ENCODE peak calls at places on chromosome 12, in ten cellular contexts. Q is body of pancreas, S is heart left ventricle, I is HepG2, U is right lobe of liver, G is K562, F is gastrocnemius medialis, N is HCT116, W is upper lobe of left lung, T is IMR-90. B is an unnamed sample.

GRCh38 chr12:115680967-115681366 is 596.5 kb downstream of the MED13L start:
- ATAC-seq in Q (no peak), S (no peak), I (no peak), U (no peak), G (no peak), F (no peak), N (no peak), W (no peak), T (no peak), B (no peak)

GRCh38 chr12:3704512-3705348 is 48.2 kb downstream of the CRACR2A start:
- ATAC-seq in Q (no peak), S (no peak), I (no peak), U (peak; percentile 51), G (no peak), F (peak; percentile 53), N (no peak), W (peak; percentile 71), T (peak; percentile 40), B (peak; percentile 41)

GRCh38 chr12:18140969-18141368 is 51.0 kb upstream of the RERGL start:
- ATAC-seq in Q (no peak), S (no peak), I (no peak), U (no peak), G (no peak), F (no peak), N (no peak), W (no peak), T (no peak), B (no peak)

GRCh38 chr12:15712823-15713663 is 76.1 kb downstream of the EPS8 start:
- ATAC-seq in Q (peak; percentile 91), S (peak; percentile 81), I (peak; percentile 94), U (peak; percentile 88), G (no peak), F (peak; percentile 80), N (no peak), W (peak; percentile 74), T (no peak), B (peak; percentile 80)

GRCh38 chr12:87439990-87440827 is 589.0 kb downstream of the C12orf50 start:
- ATAC-seq in Q (peak; percentile 55), S (no peak), I (no peak), U (no peak), G (no peak), F (no peak), N (peak; percentile 91), W (peak; percentile 83), T (peak; percentile 97), B (no peak)

GRCh38 chr12:15996254-15996653 is 85.1 kb downstream of the DERA start:
- ATAC-seq in Q (no peak), S (peak; percentile 89), I (no peak), U (peak; percentile 94), G (peak; percentile 60), F (peak; percentile 85), N (peak; percentile 60), W (no peak), T (peak; percentile 71), B (no peak)

GRCh38 chr12:65778268-65779090 is 45.8 kb upstream of the HMGA2 start:
- ATAC-seq in Q (no peak), S (no peak), I (no peak), U (no peak), G (no peak), F (no peak), N (peak; percentile 52), W (no peak), T (no peak), B (no peak)

GRCh38 chr12:93179792-93180191 is 197.9 kb upstream of the NUDT4 start:
- ATAC-seq in Q (no peak), S (no peak), I (no peak), U (no peak), G (no peak), F (no peak), N (no peak), W (no peak), T (no peak), B (no peak)

GRCh38 chr12:56836800-56837663 is 73.9 kb downstream of the HSD17B6 start:
- ATAC-seq in Q (no peak), S (no peak), I (no peak), U (no peak), G (peak; percentile 63), F (no peak), N (no peak), W (no peak), T (peak; percentile 38), B (no peak)

GRCh38 chr12:53185582-53186153 is 4.9 kb upstream of the CSAD start:
- ATAC-seq in Q (no peak), S (no peak), I (no peak), U (no peak), G (no peak), F (no peak), N (no peak), W (no peak), T (no peak), B (no peak)

GRCh38 chr12:45284096-45284901 is 68.4 kb downstream of the ANO6 start:
- ATAC-seq in Q (no peak), S (no peak), I (peak; percentile 48), U (no peak), G (no peak), F (no peak), N (peak; percentile 62), W (peak; percentile 53), T (peak; percentile 98), B (no peak)

DNA sequence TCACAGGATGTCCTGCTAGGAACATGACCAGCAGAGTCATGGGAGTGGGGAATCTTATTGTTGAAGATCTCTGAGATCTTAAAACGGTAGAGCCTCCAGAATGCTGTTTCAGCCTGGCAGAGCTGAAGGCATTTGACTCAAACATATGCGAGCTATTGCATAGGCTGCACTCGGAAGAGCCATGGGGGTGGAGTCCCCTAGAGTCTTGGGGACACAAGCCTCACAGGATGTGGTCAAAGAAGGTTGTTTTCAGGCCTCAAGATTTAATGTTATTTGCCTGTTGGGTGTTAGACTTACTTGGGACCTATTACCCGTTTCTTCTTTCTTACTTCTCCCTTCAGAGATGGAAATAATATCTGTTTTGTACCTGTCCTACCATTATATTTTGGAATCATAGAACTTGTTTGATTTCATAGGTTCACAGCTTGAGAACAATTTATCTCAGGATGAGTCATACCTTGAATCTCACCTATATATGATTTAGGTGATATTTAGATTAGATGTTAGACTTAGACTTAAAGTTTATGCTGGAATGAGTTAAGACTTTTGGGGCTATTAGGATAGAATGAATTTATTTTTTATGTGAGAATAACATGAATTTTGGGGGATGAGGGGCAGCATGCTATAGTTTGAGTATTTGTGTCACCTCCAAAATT is 172.2 kb upstream of the ATP2B1 start:
- ATAC-seq in Q (no peak), S (no peak), I (no peak), U (peak; percentile 45), G (no peak), F (no peak), N (no peak), W (peak; percentile 34), T (no peak), B (no peak)
- H3K27ac ChIP-seq in Q (no peak overlapping the region), S (no peak overlapping the region), I (no peak overlapping the region), U (no peak overlapping the region), G (no peak overlapping the region), F (no peak overlapping the region), N (no peak overlapping the region), W (peak overlapping the region; percentile 22), T (no peak overlapping the region), B (no peak overlapping the region)

GRCh38 chr12:132908145-132909029 is 21.0 kb upstream of the CHFR start:
- ATAC-seq in Q (peak; percentile 96), S (peak; percentile 97), I (no peak), U (peak; percentile 95), G (peak; percentile 96), F (peak; percentile 96), N (no peak), W (peak; percentile 97), T (peak; percentile 93), B (peak; percentile 96)
- TF ChIP-seq POLR2A in Q (peak; percentile 51), S (peak; percentile 39), I (no peak), U (no peak), G (no peak), F (peak; percentile 20), N (no peak), W (peak; percentile 38), T (no peak), B (peak; percentile 47)

GRCh38 chr12:1606021-1606622 is 11.7 kb upstream of the FBXL14 start:
- ATAC-seq in Q (peak; percentile 77), S (peak; percentile 78), I (peak; percentile 60), U (peak; percentile 78), G (peak; percentile 79), F (peak; percentile 70), N (peak; percentile 71), W (peak; percentile 84), T (peak; percentile 47), B (peak; percentile 80)

GRCh38 chr12:1603621-1604020 is 9.2 kb upstream of the FBXL14 start:
- ATAC-seq in Q (no peak), S (no peak), I (no peak), U (no peak), G (no peak), F (no peak), N (no peak), W (no peak), T (no peak), B (no peak)

GRCh38 chr12:1604464-1604863 is 10.1 kb upstream of the FBXL14 start:
- ATAC-seq in Q (no peak), S (no peak), I (no peak), U (no peak), G (no peak), F (no peak), N (no peak), W (no peak), T (no peak), B (no peak)

GRCh38 chr12:1607940-1608782 is 13.8 kb upstream of the FBXL14 start:
- ATAC-seq in Q (no peak), S (no peak), I (no peak), U (no peak), G (no peak), F (no peak), N (no peak), W (no peak), T (no peak), B (no peak)

GRCh38 chr12:1605129-1606020 is 11.0 kb upstream of the FBXL14 start:
- ATAC-seq in Q (peak; percentile 82), S (peak; percentile 77), I (peak; percentile 79), U (peak; percentile 84), G (peak; percentile 80), F (peak; percentile 87), N (peak; percentile 84), W (peak; percentile 90), T (peak; percentile 81), B (peak; percentile 82)
- H3K4me1 ChIP-seq in Q (peaks cover 37% of the 10 kb centered on the region), S (peaks cover 18% of the 10 kb centered on the region), I (peaks cover 78% of the 10 kb centered on the region), U (no peaks in the 10 kb centered on the region), G (peaks cover 30% of the 10 kb centered on the region), F (peaks cover 15% of the 10 kb centered on the region), N (peaks cover 22% of the 10 kb centered on the region), W (peaks cover 41% of the 10 kb centered on the region), T (peaks cover 4% of the 10 kb centered on the region), B (no peaks in the 10 kb centered on the region)

DNA sequence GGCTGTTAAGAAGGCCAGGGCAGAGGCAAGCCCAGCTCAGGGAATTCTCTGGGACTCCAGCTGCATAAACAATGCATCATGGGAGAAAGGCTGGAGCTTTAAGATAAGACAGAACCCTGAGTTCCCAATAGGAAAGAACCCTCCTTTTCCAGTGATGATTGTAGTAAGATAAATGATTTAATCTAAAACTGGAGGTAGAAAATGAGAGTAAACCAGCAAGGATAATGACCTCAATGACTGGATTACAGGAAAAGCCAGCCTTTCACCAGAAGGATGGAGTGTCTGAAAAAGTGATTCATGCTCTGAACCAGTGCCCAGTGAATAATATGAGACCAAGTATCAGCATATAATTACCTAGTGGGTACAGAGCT is 45.9 kb downstream of the ITPR2 start:
- ATAC-seq in Q (peak; percentile 50), S (peak; percentile 58), I (no peak), U (no peak), G (no peak), F (no peak), N (no peak), W (peak; percentile 72), T (peak; percentile 52), B (peak; percentile 36)
- H3K27ac ChIP-seq in Q (no peak overlapping the region), S (peak overlapping the region; percentile 28), I (no peak overlapping the region), U (no peak overlapping the region), G (no peak overlapping the region), F (no peak overlapping the region), N (no peak overlapping the region), W (no peak overlapping the region), T (no peak overlapping the region), B (peak overlapping the region; percentile 70)

B was measured in gastroesophageal sphincter.